ENCODE peak calls at places on chromosomes 3 and 15, in five cellular contexts. P, T, N, Q and I are unnamed samples.

GRCh38 chr15:38266247-38266996 is 13.8 kb downstream of the SPRED1 start:
- DNase-seq in P (no peak), N (no peak), T (no peak), Q (no peak), I (no peak)

GRCh38 chr3:184726497-184726896 is 14.6 kb upstream of the MAGEF1 start:
- DNase-seq in Q (no peak), P (no peak), N (no peak), T (no peak), I (no peak)

GRCh38 chr3:53834429-53835095 is 11.7 kb downstream of the CHDH start:
- DNase-seq in Q (no peak), N (no peak), T (no peak), P (no peak), I (no peak)

GRCh38 chr3:35200056-35200455 is 439.3 kb upstream of the ARPP21 start:
- DNase-seq in T (no peak), N (peak; percentile 1), Q (no peak), P (no peak), I (no peak)

GRCh38 chr3:47495886-47496285 is 17.6 kb downstream of the ELP6 start:
- DNase-seq in Q (no peak), N (no peak), P (no peak), T (no peak), I (no peak)

GRCh38 chr15:39642011-39642640 is 61.2 kb downstream of the THBS1 start:
- DNase-seq in Q (no peak), T (no peak), P (no peak), N (peak; percentile 79), I (no peak)

GRCh38 chr3:18338827-18339226 is 86.3 kb downstream of the SATB1 start:
- DNase-seq in T (no peak), Q (no peak), P (no peak), N (no peak), I (no peak)

GRCh38 chr3:101574388-101575156 is 592 bp downstream of the PCNP start:
- DNase-seq in T (peak; percentile 71), Q (peak; percentile 84), P (peak; percentile 28), N (no peak), I (peak; percentile 42)

GRCh38 chr3:19934098-19934566 is at the start of gene EFHB:
- DNase-seq in N (peak; percentile 9), T (peak; percentile 46), Q (no peak), P (peak; percentile 47), I (no peak)

GRCh38 chr15:89802986-89803820 is 11.4 kb downstream of the ANPEP start:
- DNase-seq in N (no peak), P (no peak), Q (no peak), T (no peak), I (no peak)

GRCh38 chr3:183195266-183195665 is 32.7 kb upstream of the LAMP3 start:
- DNase-seq in N (no peak), P (no peak), T (no peak), Q (no peak), I (no peak)

GRCh38 chr15:56052389-56053045 is 59.1 kb upstream of the NEDD4 start:
- DNase-seq in N (peak; percentile 59), Q (no peak), T (peak; percentile 50), P (peak; percentile 75), I (peak; percentile 54)

GRCh38 chr3:24199305-24199704 is 254.2 kb downstream of the NR1D2 start:
- DNase-seq in N (no peak), T (no peak), Q (no peak), P (no peak), I (no peak)

GRCh38 chr3:168024537-168024941 is 71.2 kb downstream of the GOLIM4 start:
- DNase-seq in T (no peak), P (no peak), N (no peak), Q (no peak), I (no peak)

GRCh38 chr3:52393131-52393807 is 51.6 kb downstream of the SEMA3G start:
- DNase-seq in N (no peak), T (no peak), Q (no peak), P (no peak), I (no peak)

GRCh38 chr15:90099868-90100854 is 2.1 kb downstream of the IDH2 start:
- DNase-seq in Q (peak; percentile 78), P (no peak), N (peak; percentile 32), T (peak; percentile 68), I (no peak)

GRCh38 chr3:125375950-125376679 is 990 bp upstream of the ZNF148 start:
- DNase-seq in Q (no peak), P (peak; percentile 21), N (peak; percentile 65), T (no peak), I (no peak)

GRCh38 chr3:122880624-122881023 is 85.8 kb downstream of the SLC49A4 start:
- DNase-seq in T (no peak), N (no peak), P (no peak), Q (no peak), I (no peak)

GRCh38 chr3:12796171-12797123 is at the start of gene CAND2:
- DNase-seq in N (peak; percentile 5), T (no peak), P (no peak), Q (peak; percentile 88), I (peak; percentile 64)

GRCh38 chr15:57057134-57057930 is 138.9 kb downstream of the TCF12 start:
- DNase-seq in P (no peak), N (no peak), Q (no peak), T (no peak), I (no peak)

GRCh38 chr3:153038779-153039178 is 123.2 kb upstream of the RAP2B start:
- DNase-seq in Q (no peak), P (no peak), T (no peak), N (no peak), I (no peak)

GRCh38 chr3:89114841-89115223 is 7.4 kb downstream of the EPHA3 start:
- DNase-seq in Q (no peak), P (no peak), T (no peak), N (no peak), I (no peak)

GRCh38 chr15:95653361-95653805 is 677.1 kb upstream of the NR2F2 start:
- DNase-seq in P (no peak), Q (no peak), T (no peak), N (no peak), I (no peak)

GRCh38 chr3:112568642-112569041 is 6.8 kb downstream of the SLC35A5 start:
- DNase-seq in T (no peak), N (peak; percentile 31), P (no peak), Q (no peak), I (no peak)

GRCh38 chr15:71648095-71648494 is 162.3 kb upstream of the NR2E3 start:
- DNase-seq in N (no peak), P (no peak), Q (no peak), T (no peak), I (no peak)

GRCh38 chr3:164524201-164524600 is 554.1 kb downstream of the SI start:
- DNase-seq in N (no peak), Q (no peak), T (no peak), P (no peak), I (no peak)

DNA sequence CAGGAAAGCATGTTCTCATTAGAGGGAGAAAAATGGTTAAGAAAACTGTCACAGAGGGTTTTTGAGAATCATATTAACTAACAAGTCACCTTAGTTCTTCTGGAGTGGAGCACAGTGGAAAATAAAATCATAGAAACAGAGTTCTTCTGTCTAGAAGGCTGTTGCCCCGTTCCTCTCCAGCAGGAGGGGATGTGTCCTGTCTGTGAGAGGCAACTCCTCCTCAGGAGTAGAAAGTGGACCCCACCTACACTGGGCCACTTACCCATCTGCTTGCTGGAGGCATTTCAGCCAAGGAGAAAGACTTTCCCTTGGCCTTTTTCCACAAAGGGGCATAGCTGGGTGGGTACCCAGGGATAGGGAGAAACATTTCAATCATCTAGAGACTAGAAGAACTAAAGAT is 106.6 kb downstream of the SSR3 start:
- DNase-seq in P (peak; percentile 36), N (peak; percentile 14), T (peak; percentile 64), Q (no peak), I (peak; percentile 28)
- TF ChIP-seq CTCF in P (no peak), N (no peak), T (peak; percentile 56), Q (peak; percentile 27), I (peak; percentile 57)

GRCh38 chr3:60743631-60744164 is 507.6 kb downstream of the FHIT start:
- DNase-seq in Q (no peak), T (no peak), P (no peak), N (no peak), I (no peak)
- TF ChIP-seq CTCF in Q (no peak), T (no peak), P (no peak), N (no peak), I (no peak)

DNA sequence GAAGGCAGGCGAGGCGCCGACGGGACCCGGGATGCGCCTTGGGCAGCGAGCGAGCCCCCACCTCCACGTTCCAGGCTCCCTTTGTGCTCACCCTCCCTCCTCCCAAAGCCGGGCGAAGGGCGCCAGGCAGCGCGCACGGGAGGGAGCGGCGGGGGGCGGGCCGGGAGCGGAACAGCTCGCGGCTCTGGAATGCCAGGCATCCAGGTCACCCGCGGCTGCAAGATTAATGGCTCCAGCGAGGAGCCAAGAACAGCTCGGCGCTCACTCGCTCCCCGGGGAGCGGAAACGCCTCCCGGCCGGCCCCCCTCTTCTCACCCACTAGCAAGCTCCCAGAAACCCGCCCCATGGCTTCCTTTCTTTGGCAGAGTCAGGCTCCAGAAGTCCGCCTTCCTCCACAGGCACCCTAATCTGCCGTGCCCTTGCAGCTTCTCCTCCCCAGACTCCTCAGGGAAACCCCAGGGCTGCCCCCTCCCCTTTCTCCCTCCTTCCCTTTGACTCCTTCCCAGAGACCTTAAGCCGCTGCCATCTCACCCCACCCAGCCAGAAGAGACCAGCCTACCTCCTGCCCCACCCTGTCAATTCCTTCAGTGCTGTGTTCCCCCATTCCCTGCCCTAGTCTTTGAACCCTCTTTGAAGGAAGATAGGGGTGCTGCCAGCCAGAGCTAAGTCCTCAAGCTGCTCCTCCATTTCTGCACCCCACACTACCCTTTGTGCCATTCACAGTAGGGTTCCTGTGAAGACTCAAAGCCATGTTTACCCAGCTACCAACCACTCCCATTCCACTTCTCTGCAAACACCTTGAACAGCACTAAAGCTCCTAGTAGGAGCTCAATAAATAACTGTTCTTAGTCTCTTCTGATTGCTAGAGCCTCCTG is 9.9 kb downstream of the AMOTL2 start:
- DNase-seq in T (peak; percentile 12), P (peak; percentile 94), N (peak; percentile 97), Q (peak; percentile 98), I (peak; percentile 48)
- TF ChIP-seq CTCF in T (no peak), P (no peak), N (no peak), Q (no peak), I (no peak)

DNA sequence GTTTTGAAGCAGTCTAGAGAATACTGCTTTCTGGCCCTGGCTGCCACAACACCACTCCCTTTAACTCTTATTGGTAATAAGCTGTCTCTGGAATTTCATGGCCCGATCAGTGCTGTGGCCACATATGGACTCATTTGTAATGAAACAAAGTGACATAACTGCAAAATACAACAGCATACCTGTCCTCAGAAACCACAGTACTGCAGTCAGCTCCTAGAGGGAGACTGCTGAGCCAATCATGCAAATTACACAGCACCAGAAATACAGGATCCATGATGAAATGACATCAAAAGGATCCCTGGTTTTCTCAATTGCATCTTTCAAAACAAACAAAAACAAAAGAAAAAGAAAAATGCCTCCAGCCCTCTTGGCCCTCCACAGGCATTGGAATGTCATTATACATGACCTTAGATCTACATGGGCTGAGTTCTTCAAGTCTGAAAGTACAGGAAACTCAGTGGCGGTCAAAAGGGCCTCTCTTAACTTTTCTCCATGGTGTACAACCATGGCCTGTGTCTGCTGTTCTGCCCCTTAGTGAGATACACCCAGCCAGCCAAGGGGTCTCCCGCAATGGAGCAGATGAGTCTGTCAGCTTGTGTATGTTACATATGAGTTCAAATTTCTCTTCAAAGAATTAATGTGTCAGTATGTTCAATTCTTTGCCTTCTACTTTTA is 24.9 kb upstream of the KBTBD12 start:
- DNase-seq in P (no peak), N (no peak), T (peak; percentile 9), Q (no peak), I (no peak)
- TF ChIP-seq CTCF in P (no peak), N (no peak), T (no peak), Q (no peak), I (no peak)

DNA sequence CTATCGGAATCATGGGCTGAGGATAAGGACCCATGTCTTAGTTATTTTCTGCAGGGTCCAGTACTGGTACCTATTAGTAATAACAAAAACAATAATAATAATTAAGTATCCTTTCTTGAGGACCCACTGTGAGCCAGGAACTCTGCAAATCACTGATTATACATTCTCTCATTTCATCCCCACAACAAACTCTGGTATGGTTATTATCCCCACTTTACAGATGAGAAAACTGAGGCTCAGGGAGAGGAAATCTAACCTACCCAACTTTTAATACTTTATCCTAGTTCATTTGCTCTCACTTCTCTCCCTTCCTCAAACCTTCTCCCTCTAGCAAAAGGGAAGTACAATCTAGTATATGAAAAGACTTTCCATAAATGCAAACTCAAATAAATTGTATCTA is 528.4 kb upstream of the PROK2 start:
- DNase-seq in P (no peak), T (no peak), Q (no peak), N (no peak), I (no peak)
- TF ChIP-seq CTCF in P (no peak), T (no peak), Q (no peak), N (no peak), I (no peak)